ENCODE peak calls at places on chromosomes 13 and 19, in five cellular contexts. One of them, this sample, is unnamed.

GRCh38 chr13:66635526-66635925 is 594.6 kb downstream of the PCDH9 start:
- DNase-seq in lung microvascular endothelial cell: peak; percentile 93
- DNase-seq in hepatic stellate cell: peak; percentile 42
- DNase-seq in cardiac septum: no peak
- DNase-seq in skeletal muscle cell: peak; percentile 78
- DNase-seq in this sample: no peak

GRCh38 chr19:4633140-4633967 is 6.0 kb upstream of the TNFAIP8L1 start:
- DNase-seq in skeletal muscle cell: peak; percentile 68
- DNase-seq in hepatic stellate cell: peak; percentile 67
- DNase-seq in lung microvascular endothelial cell: peak; percentile 87
- DNase-seq in cardiac septum: peak; percentile 89
- DNase-seq in this sample: peak; percentile 53

GRCh38 chr19:35267818-35268545 is 780 bp upstream of the USF2 start:
- DNase-seq in cardiac septum: peak; percentile 85
- DNase-seq in lung microvascular endothelial cell: peak; percentile 79
- DNase-seq in skeletal muscle cell: peak; percentile 25
- DNase-seq in hepatic stellate cell: peak; percentile 99
- DNase-seq in this sample: peak; percentile 84

GRCh38 chr13:29059837-29060236 is 239.7 kb downstream of the MTUS2 start:
- DNase-seq in lung microvascular endothelial cell: no peak
- DNase-seq in hepatic stellate cell: no peak
- DNase-seq in skeletal muscle cell: no peak
- DNase-seq in cardiac septum: no peak
- DNase-seq in this sample: no peak

GRCh38 chr19:49978324-49978723 is 17.4 kb upstream of the SIGLEC11 start:
- DNase-seq in cardiac septum: no peak
- DNase-seq in hepatic stellate cell: no peak
- DNase-seq in lung microvascular endothelial cell: no peak
- DNase-seq in skeletal muscle cell: no peak
- DNase-seq in this sample: no peak

GRCh38 chr19:43534811-43535761 is 2.1 kb downstream of the ZNF575 start:
- DNase-seq in skeletal muscle cell: no peak
- DNase-seq in lung microvascular endothelial cell: peak; percentile 77
- DNase-seq in cardiac septum: peak; percentile 76
- DNase-seq in hepatic stellate cell: peak; percentile 68
- DNase-seq in this sample: peak; percentile 56

GRCh38 chr19:11481777-11482383 is 1.0 kb upstream of the ELAVL3 start:
- DNase-seq in cardiac septum: peak; percentile 81
- DNase-seq in skeletal muscle cell: peak; percentile 66
- DNase-seq in hepatic stellate cell: peak; percentile 96
- DNase-seq in lung microvascular endothelial cell: peak; percentile 88
- DNase-seq in this sample: peak; percentile 98

GRCh38 chr13:113123226-113124150 is 889 bp downstream of the F10 start:
- DNase-seq in lung microvascular endothelial cell: no peak
- DNase-seq in hepatic stellate cell: no peak
- DNase-seq in skeletal muscle cell: no peak
- DNase-seq in cardiac septum: peak; percentile 68
- DNase-seq in this sample: no peak

GRCh38 chr19:45523642-45524256 is 16.5 kb downstream of the VASP start:
- DNase-seq in lung microvascular endothelial cell: peak; percentile 85
- DNase-seq in cardiac septum: peak; percentile 89
- DNase-seq in skeletal muscle cell: no peak
- DNase-seq in hepatic stellate cell: peak; percentile 90
- DNase-seq in this sample: peak; percentile 93